ENCODE peak calls at places on chromosomes 6 and 20, in four cellular contexts. One of them, this sample, is unnamed.

GRCh38 chr6:44297063-44298038 is 15.8 kb downstream of the AARS2 start:
- DNase-seq in brain microvascular endothelial cell: no peak
- DNase-seq in GM12865: no peak
- DNase-seq in tibial nerve: no peak
- DNase-seq in this sample: no peak

GRCh38 chr20:23289724-23290395 is 60.7 kb upstream of the NXT1 start:
- DNase-seq in tibial nerve: no peak
- DNase-seq in GM12865: no peak
- DNase-seq in brain microvascular endothelial cell: no peak
- DNase-seq in this sample: no peak

GRCh38 chr6:159168536-159169192 is 536 bp upstream of the FNDC1 start:
- DNase-seq in brain microvascular endothelial cell: peak
- DNase-seq in tibial nerve: no peak
- DNase-seq in GM12865: no peak
- DNase-seq in this sample: no peak

GRCh38 chr6:46935687-46936086 is 13.9 kb upstream of the ADGRF5 start:
- DNase-seq in GM12865: no peak
- DNase-seq in brain microvascular endothelial cell: no peak
- DNase-seq in tibial nerve: no peak
- DNase-seq in this sample: no peak

GRCh38 chr20:17868700-17869231 is 99.8 kb downstream of the SNX5 start:
- DNase-seq in tibial nerve: no peak
- DNase-seq in brain microvascular endothelial cell: no peak
- DNase-seq in GM12865: no peak
- DNase-seq in this sample: no peak

GRCh38 chr6:150138638-150139037 is 4.2 kb upstream of the PPP1R14C start:
- DNase-seq in tibial nerve: no peak
- DNase-seq in GM12865: no peak
- DNase-seq in brain microvascular endothelial cell: no peak
- DNase-seq in this sample: no peak

GRCh38 chr20:51650685-51651134 is 108.2 kb upstream of the NFATC2 start:
- DNase-seq in GM12865: no peak
- DNase-seq in brain microvascular endothelial cell: peak
- DNase-seq in tibial nerve: no peak
- DNase-seq in this sample: no peak

GRCh38 chr6:134880487-134881190 is 69.3 kb downstream of the ALDH8A1 start:
- DNase-seq in GM12865: no peak
- DNase-seq in brain microvascular endothelial cell: no peak
- DNase-seq in tibial nerve: no peak
- DNase-seq in this sample: peak

GRCh38 chr6:89581669-89582068 is 56.9 kb downstream of the LYRM2 start:
- DNase-seq in GM12865: no peak
- DNase-seq in brain microvascular endothelial cell: no peak
- DNase-seq in tibial nerve: no peak
- DNase-seq in this sample: no peak

GRCh38 chr6:8215631-8216030 is 113.3 kb upstream of the EEF1E1 start:
- DNase-seq in GM12865: no peak
- DNase-seq in brain microvascular endothelial cell: peak
- DNase-seq in tibial nerve: no peak
- DNase-seq in this sample: no peak

GRCh38 chr6:3965071-3965718 is 113.7 kb downstream of the FAM217A start:
- DNase-seq in brain microvascular endothelial cell: no peak
- DNase-seq in GM12865: no peak
- DNase-seq in tibial nerve: no peak
- DNase-seq in this sample: no peak

GRCh38 chr6:3960754-3961361 is 111.7 kb downstream of the FAM50B start:
- DNase-seq in tibial nerve: no peak
- DNase-seq in brain microvascular endothelial cell: no peak
- DNase-seq in GM12865: no peak
- DNase-seq in this sample: no peak

GRCh38 chr6:3963404-3963803 is 114.2 kb downstream of the FAM50B start:
- DNase-seq in tibial nerve: no peak
- DNase-seq in brain microvascular endothelial cell: no peak
- DNase-seq in GM12865: no peak
- DNase-seq in this sample: no peak

GRCh38 chr6:3961581-3962225 is 112.5 kb downstream of the FAM50B start:
- DNase-seq in GM12865: no peak
- DNase-seq in tibial nerve: no peak
- DNase-seq in brain microvascular endothelial cell: no peak
- DNase-seq in this sample: no peak

DNA sequence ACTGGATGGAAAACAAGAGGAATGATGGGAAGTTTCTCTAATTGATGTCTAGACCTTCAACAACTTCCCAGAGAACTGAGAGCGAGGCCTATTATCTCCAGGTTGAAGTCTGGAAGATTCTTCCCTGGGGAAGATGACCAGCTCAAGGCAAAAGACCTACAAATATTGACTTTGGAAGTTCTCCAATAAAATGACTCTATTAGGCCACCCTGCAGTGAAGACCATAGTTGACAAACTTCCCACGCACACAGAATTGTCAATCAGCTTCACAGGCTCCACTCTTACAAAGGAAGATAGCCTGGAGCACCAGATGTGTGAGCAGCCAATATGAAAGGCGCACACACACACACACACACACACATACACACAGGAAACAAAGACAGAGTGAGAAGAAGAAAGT is 113.7 kb downstream of the FAM50B start:
- DNase-seq in tibial nerve: no peak
- DNase-seq in GM12865: no peak
- DNase-seq in brain microvascular endothelial cell: peak
- DNase-seq in this sample: no peak
- H3K4me3 ChIP-seq in tibial nerve: no peak
- H3K4me3 ChIP-seq in GM12865: no peak
- H3K4me3 ChIP-seq in brain microvascular endothelial cell: no peak
- H3K4me3 ChIP-seq in this sample: no peak

DNA sequence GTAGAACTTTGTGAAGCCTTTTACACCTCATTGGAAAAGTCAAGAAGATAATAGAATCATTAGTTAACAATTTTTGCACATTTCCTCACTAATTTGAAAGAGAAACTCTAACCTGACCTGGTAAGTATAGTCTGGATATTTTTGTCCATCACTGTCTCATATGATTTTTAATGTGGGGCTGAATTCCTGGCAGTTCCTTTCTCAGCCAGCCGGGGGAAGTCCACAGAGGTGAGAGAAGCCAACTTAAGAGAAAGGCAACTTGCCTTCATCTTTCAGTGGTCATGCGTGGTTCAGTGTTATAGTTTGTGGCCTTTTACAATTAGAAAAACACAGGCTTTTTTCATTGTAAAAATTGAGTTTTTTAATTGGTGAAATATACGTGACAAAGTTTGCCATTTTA is 80.6 kb downstream of the CDYL start:
- DNase-seq in brain microvascular endothelial cell: no peak
- DNase-seq in GM12865: no peak
- DNase-seq in tibial nerve: no peak
- DNase-seq in this sample: no peak
- TF ChIP-seq CTCF in brain microvascular endothelial cell: peak
- TF ChIP-seq CTCF in GM12865: no peak
- TF ChIP-seq CTCF in tibial nerve: no peak
- TF ChIP-seq CTCF in this sample: no peak

GRCh38 chr6:77416839-77417238 is 46.5 kb downstream of the HTR1B start:
- DNase-seq in GM12865: no peak
- DNase-seq in tibial nerve: no peak
- DNase-seq in brain microvascular endothelial cell: no peak
- DNase-seq in this sample: no peak
- H3K4me3 ChIP-seq in GM12865: no peak
- H3K4me3 ChIP-seq in tibial nerve: no peak
- H3K4me3 ChIP-seq in brain microvascular endothelial cell: no peak
- H3K4me3 ChIP-seq in this sample: no peak

DNA sequence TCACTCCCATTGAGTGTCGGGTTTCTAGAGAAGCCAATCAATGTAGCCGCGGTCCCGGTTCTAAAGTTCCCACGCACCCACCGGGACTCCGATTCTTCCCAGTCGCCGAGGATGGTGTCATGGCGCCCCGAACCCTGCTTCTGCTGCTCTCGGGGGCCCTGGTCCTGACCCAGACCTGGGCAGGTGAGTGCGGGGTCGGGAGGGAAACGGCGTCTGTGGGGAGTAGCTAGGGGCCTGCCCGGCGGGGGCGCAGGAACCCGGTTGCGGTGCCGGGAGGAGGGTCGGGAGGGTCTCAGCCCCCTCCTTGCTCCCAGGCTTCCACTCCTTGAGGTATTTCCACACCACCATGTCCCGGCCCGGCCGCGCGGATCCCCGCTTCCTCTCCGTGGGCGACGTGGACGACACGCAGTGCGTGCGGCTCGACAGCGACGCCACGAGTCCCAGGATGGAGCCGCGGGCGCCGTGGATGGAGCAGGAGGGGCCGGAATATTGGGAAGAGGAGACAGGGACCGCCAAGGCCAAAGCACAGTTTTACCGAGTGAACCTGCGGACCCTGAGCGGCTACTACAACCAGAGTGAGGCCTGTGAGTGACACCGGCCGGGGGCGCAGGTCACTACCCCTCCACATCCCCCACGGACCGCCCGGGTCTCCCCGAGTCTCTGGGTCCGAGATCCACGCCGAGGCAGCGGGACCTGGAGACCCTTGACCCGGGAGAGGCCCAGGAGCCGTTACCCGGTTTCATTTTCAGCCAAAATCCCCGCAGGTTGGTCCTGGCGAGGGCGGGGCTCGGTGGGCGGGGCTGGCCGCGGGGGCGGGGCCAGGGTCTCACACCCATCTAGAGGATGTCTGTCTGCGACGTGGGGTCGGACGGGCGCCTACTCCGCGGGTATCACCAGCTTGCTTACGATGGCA is 35.2 kb upstream of the HLA-G start:
- DNase-seq in brain microvascular endothelial cell: no peak
- DNase-seq in tibial nerve: peak
- DNase-seq in GM12865: peak
- DNase-seq in this sample: peak
- TF ChIP-seq CTCF in brain microvascular endothelial cell: peak
- TF ChIP-seq CTCF in tibial nerve: peak
- TF ChIP-seq CTCF in GM12865: peak
- TF ChIP-seq CTCF in this sample: peak

GRCh38 chr20:36470482-36471062 is 70.7 kb upstream of the MYL9 start:
- DNase-seq in GM12865: no peak
- DNase-seq in brain microvascular endothelial cell: no peak
- DNase-seq in tibial nerve: no peak
- DNase-seq in this sample: no peak

GRCh38 chr20:36471885-36472642 is 69.3 kb upstream of the MYL9 start:
- DNase-seq in tibial nerve: no peak
- DNase-seq in brain microvascular endothelial cell: no peak
- DNase-seq in GM12865: no peak
- DNase-seq in this sample: no peak

GRCh38 chr20:36474563-36474962 is 66.8 kb upstream of the MYL9 start:
- DNase-seq in tibial nerve: no peak
- DNase-seq in brain microvascular endothelial cell: no peak
- DNase-seq in GM12865: no peak
- DNase-seq in this sample: no peak

GRCh38 chr20:36473164-36473563 is 68.2 kb upstream of the MYL9 start:
- DNase-seq in tibial nerve: no peak
- DNase-seq in GM12865: no peak
- DNase-seq in brain microvascular endothelial cell: no peak
- DNase-seq in this sample: no peak

GRCh38 chr20:36472656-36473071 is 68.7 kb upstream of the MYL9 start:
- DNase-seq in GM12865: no peak
- DNase-seq in brain microvascular endothelial cell: no peak
- DNase-seq in tibial nerve: no peak
- DNase-seq in this sample: no peak
- H3K4me3 ChIP-seq in GM12865: no peak
- H3K4me3 ChIP-seq in brain microvascular endothelial cell: no peak
- H3K4me3 ChIP-seq in tibial nerve: peak
- H3K4me3 ChIP-seq in this sample: peak

GRCh38 chr20:46406200-46406985 is at the start of gene ELMO2:
- DNase-seq in brain microvascular endothelial cell: peak
- DNase-seq in GM12865: peak
- DNase-seq in tibial nerve: peak
- DNase-seq in this sample: peak
- TF ChIP-seq CTCF in brain microvascular endothelial cell: peak
- TF ChIP-seq CTCF in GM12865: no peak
- TF ChIP-seq CTCF in tibial nerve: peak
- TF ChIP-seq CTCF in this sample: peak

GRCh38 chr20:48364055-48364454 is 463.7 kb downstream of the PREX1 start:
- DNase-seq in brain microvascular endothelial cell: no peak
- DNase-seq in tibial nerve: no peak
- DNase-seq in GM12865: no peak
- DNase-seq in this sample: no peak

GRCh38 chr20:48357714-48358113 is 470.1 kb downstream of the PREX1 start:
- DNase-seq in tibial nerve: no peak
- DNase-seq in brain microvascular endothelial cell: no peak
- DNase-seq in GM12865: no peak
- DNase-seq in this sample: no peak

GRCh38 chr20:48358176-48358575 is 469.6 kb downstream of the PREX1 start:
- DNase-seq in tibial nerve: no peak
- DNase-seq in brain microvascular endothelial cell: no peak
- DNase-seq in GM12865: no peak
- DNase-seq in this sample: no peak

GRCh38 chr20:48360338-48360698 is 467.5 kb downstream of the PREX1 start:
- DNase-seq in brain microvascular endothelial cell: no peak
- DNase-seq in GM12865: peak
- DNase-seq in tibial nerve: no peak
- DNase-seq in this sample: no peak

DNA sequence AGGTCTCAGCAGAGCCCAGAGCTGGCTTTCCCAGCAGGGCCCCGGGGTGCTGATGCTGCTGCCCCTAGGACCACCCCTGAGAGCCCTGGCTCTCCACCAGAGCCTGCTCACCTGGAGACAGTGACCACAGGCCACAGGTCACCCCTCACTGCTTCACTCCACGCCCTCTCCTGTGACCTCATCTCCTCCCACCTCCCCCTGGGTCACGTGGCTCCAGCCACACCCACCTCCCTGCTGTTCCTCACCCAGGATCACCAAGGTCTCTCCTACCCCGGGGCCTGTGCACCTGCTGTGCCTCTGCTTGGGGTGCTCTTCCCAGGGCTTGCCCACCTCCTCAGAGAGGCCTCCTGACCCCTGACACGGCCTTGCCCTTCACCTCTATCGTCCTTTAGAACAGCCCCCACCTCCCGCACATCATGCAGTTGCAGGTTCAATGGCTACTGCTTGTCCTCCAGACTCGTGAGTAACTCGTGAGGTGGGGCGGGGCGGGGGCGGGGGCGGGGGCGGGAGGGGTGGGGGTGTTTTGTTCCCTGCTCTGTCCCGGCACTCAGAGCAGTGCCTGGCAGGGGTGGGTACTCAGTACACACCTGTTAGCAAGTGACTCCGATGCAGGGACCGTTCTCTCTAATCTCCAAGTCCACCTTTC is 468.0 kb downstream of the PREX1 start:
- DNase-seq in tibial nerve: no peak
- DNase-seq in GM12865: peak
- DNase-seq in brain microvascular endothelial cell: no peak
- DNase-seq in this sample: no peak
- H3K4me3 ChIP-seq in tibial nerve: no peak
- H3K4me3 ChIP-seq in GM12865: peak
- H3K4me3 ChIP-seq in brain microvascular endothelial cell: no peak
- H3K4me3 ChIP-seq in this sample: no peak

GRCh38 chr6:160678230-160678629 is 14.2 kb upstream of the LPA start:
- DNase-seq in GM12865: no peak
- DNase-seq in tibial nerve: no peak
- DNase-seq in brain microvascular endothelial cell: no peak
- DNase-seq in this sample: no peak

GRCh38 chr6:160678744-160679401 is 14.8 kb upstream of the LPA start:
- DNase-seq in brain microvascular endothelial cell: no peak
- DNase-seq in GM12865: no peak
- DNase-seq in tibial nerve: no peak
- DNase-seq in this sample: no peak

GRCh38 chr6:160679402-160679769 is 15.3 kb upstream of the LPA start:
- DNase-seq in GM12865: no peak
- DNase-seq in tibial nerve: no peak
- DNase-seq in brain microvascular endothelial cell: no peak
- DNase-seq in this sample: no peak
- TF ChIP-seq CTCF in GM12865: no peak
- TF ChIP-seq CTCF in tibial nerve: no peak
- TF ChIP-seq CTCF in brain microvascular endothelial cell: peak
- TF ChIP-seq CTCF in this sample: no peak